ENCODE peak calls at places on chromosomes 13 and 19, in ten cellular contexts. P is stimulated activated CD4-positive, alpha-beta T cell treated with anti-CD3 and anti-CD28 coated beads, Interleukin-1b, Interleukin-23, amount 100 ng/mL, for 4 hours; B is activated CD4-positive, alpha-beta T cell treated with anti-CD3 and anti-CD28 coated beads for 36 hours; C is anterior cingulate cortex; A is HS-5; K is M059J; J is GM12865; M is stimulated activated CD8-positive, alpha-beta memory T cell treated with anti-CD3 and anti-CD28 coated beads, Interleukin-4, amount 100 ng/mL, for 24 hours; I is astrocyte of the spinal cord; F is activated CD8-positive, alpha-beta memory T cell treated with anti-CD3 and anti-CD28 coated beads for 48 hours. N is an unnamed sample.
A peak's percentile ranks its signal among the peaks of the same experiment; 100 is the strongest.

GRCh38 chr13:51614350-51614786 is 30.1 kb downstream of the WDFY2 start:
- DNase-seq in M (peak; percentile 4), K (no peak), B (peak; percentile 77), A (no peak), I (no peak), J (peak; percentile 76), F (peak; percentile 24), C (no peak), P (peak; percentile 9), N (no peak)

GRCh38 chr19:18708452-18709231 is 25.2 kb downstream of the CRTC1 start:
- DNase-seq in F (no peak), P (no peak), M (no peak), J (no peak), C (no peak), K (no peak), A (no peak), B (no peak), I (no peak), N (no peak)

GRCh38 chr13:98797456-98797855 is 45.0 kb upstream of the SLC15A1 start:
- DNase-seq in B (no peak), A (no peak), M (no peak), J (no peak), C (no peak), I (no peak), K (no peak), P (no peak), F (no peak), N (no peak)

GRCh38 chr19:52896431-52897148 is 845 bp downstream of the ZNF320 start:
- DNase-seq in I (peak; percentile 28), B (peak; percentile 13), F (no peak), K (peak; percentile 29), P (no peak), A (peak; percentile 5), C (no peak), J (peak; percentile 12), M (no peak), N (no peak)

GRCh38 chr19:49432141-49433073 is 7.2 kb downstream of the GFY start:
- DNase-seq in A (no peak), C (no peak), P (no peak), K (no peak), M (no peak), F (no peak), I (no peak), J (peak; percentile 48), B (peak; percentile 64), N (no peak)

GRCh38 chr19:16293133-16294085 is 31.2 kb upstream of the KLF2 start:
- DNase-seq in K (peak; percentile 93), P (no peak), F (no peak), C (no peak), B (no peak), I (peak; percentile 85), A (peak; percentile 73), M (no peak), J (no peak), N (peak; percentile 83)

GRCh38 chr13:25807562-25807961 is 244.3 kb downstream of the SHISA2 start:
- DNase-seq in J (no peak), I (no peak), K (no peak), C (no peak), A (no peak), B (no peak), P (no peak), F (no peak), M (no peak), N (no peak)

GRCh38 chr13:101989798-101990350 is 412.0 kb downstream of the FGF14 start:
- DNase-seq in M (no peak), C (no peak), A (no peak), F (no peak), J (no peak), B (no peak), I (no peak), P (no peak), K (no peak), N (no peak)

GRCh38 chr19:28426110-28426901 is 786.6 kb downstream of the UQCRFS1 start:
- DNase-seq in B (no peak), F (no peak), C (no peak), K (no peak), I (no peak), P (no peak), M (no peak), A (no peak), J (no peak), N (no peak)

GRCh38 chr19:38277969-38278680 is 13.8 kb downstream of the SPINT2 start:
- DNase-seq in A (peak; percentile 65), J (no peak), I (no peak), F (no peak), K (peak; percentile 70), P (no peak), M (no peak), B (no peak), C (no peak), N (peak; percentile 86)

GRCh38 chr19:46408611-46409039 is 4.7 kb downstream of the CCDC8 start:
- DNase-seq in A (no peak), M (no peak), J (no peak), I (peak; percentile 16), B (no peak), K (no peak), C (no peak), F (no peak), P (no peak), N (no peak)

GRCh38 chr13:48530833-48531232 is 2.0 kb downstream of the RCBTB2 start:
- DNase-seq in J (peak; percentile 59), K (no peak), A (no peak), I (no peak), F (no peak), C (no peak), P (no peak), B (no peak), M (no peak), N (no peak)

GRCh38 chr13:74794582-74794981 is 660.4 kb upstream of the KLF12 start:
- DNase-seq in P (no peak), K (no peak), F (no peak), A (no peak), I (peak; percentile 8), B (no peak), J (no peak), C (no peak), M (no peak), N (no peak)

GRCh38 chr13:25743426-25743825 is 308.4 kb downstream of the SHISA2 start:
- DNase-seq in F (no peak), A (no peak), K (peak; percentile 61), I (no peak), P (no peak), B (no peak), M (no peak), C (no peak), J (no peak), N (no peak)

GRCh38 chr13:95588134-95588533 is 35.6 kb downstream of the CLDN10 start:
- DNase-seq in B (no peak), F (no peak), K (no peak), P (no peak), J (no peak), C (no peak), I (no peak), M (no peak), A (no peak), N (no peak)

GRCh38 chr19:33649919-33650305 is 28.2 kb downstream of the CHST8 start:
- DNase-seq in C (no peak), P (no peak), B (no peak), K (peak; percentile 1), F (no peak), I (no peak), J (no peak), A (no peak), M (no peak), N (no peak)

GRCh38 chr19:46613525-46613924 is 11.4 kb downstream of the PTGIR start:
- DNase-seq in I (no peak), J (no peak), P (no peak), M (no peak), K (no peak), A (no peak), C (no peak), B (peak; percentile 11), F (no peak), N (no peak)

GRCh38 chr13:50631041-50631440 is 212.5 kb downstream of the DLEU7 start:
- DNase-seq in P (no peak), A (no peak), C (no peak), K (no peak), I (no peak), B (no peak), J (no peak), M (no peak), F (no peak), N (no peak)

GRCh38 chr19:55133639-55134444 is 15.2 kb downstream of the TNNT1 start:
- DNase-seq in M (no peak), C (no peak), A (no peak), I (no peak), K (no peak), B (no peak), F (no peak), P (no peak), J (peak; percentile 55), N (no peak)

GRCh38 chr19:29837448-29837961 is 25.7 kb downstream of the CCNE1 start:
- DNase-seq in K (no peak), M (peak; percentile 29), J (peak; percentile 92), I (no peak), C (no peak), A (no peak), B (peak; percentile 76), P (peak; percentile 26), F (no peak), N (no peak)

GRCh38 chr19:10744848-10745293 is 27.0 kb downstream of the DNM2 start:
- DNase-seq in C (no peak), B (no peak), P (no peak), I (no peak), K (no peak), J (no peak), A (no peak), F (no peak), M (no peak), N (no peak)

GRCh38 chr19:58468216-58468839 is 1.4 kb downstream of the ZNF324 start:
- DNase-seq in B (no peak), A (no peak), C (no peak), F (no peak), J (no peak), K (no peak), M (no peak), P (no peak), I (no peak), N (no peak)

GRCh38 chr19:19280561-19280960 is 7.5 kb upstream of the TM6SF2 start:
- DNase-seq in M (no peak), F (no peak), K (no peak), B (no peak), C (no peak), J (no peak), P (no peak), I (no peak), A (no peak), N (peak; percentile 27)

GRCh38 chr13:111531505-111531904 is 211.1 kb downstream of the TEX29 start:
- DNase-seq in K (no peak), M (no peak), I (no peak), F (no peak), A (no peak), P (no peak), B (no peak), J (no peak), C (no peak), N (no peak)

GRCh38 chr13:113432509-113433270 is 20.6 kb downstream of the ADPRHL1 start:
- DNase-seq in B (no peak), F (no peak), P (no peak), I (no peak), M (no peak), A (no peak), K (no peak), C (no peak), J (no peak), N (no peak)

N was measured in GM04503.